ENCODE peak calls at places on chromosomes 7 and 10, in seven cellular contexts. One of them, this sample, is unnamed.

GRCh38 chr7:19871102-19871501 is 97.7 kb upstream of the TMEM196 start:
- DNase-seq in SJSA1: no peak
- DNase-seq in AG09309: no peak
- DNase-seq in mesendoderm: no peak
- DNase-seq in kidney epithelial cell: no peak
- DNase-seq in cardiac fibroblast: no peak
- DNase-seq in Panc1: no peak
- DNase-seq in this sample: no peak

GRCh38 chr10:44990965-44991364 is 9.8 kb upstream of the ZNF22 start:
- DNase-seq in SJSA1: no peak
- DNase-seq in AG09309: no peak
- DNase-seq in mesendoderm: no peak
- DNase-seq in kidney epithelial cell: no peak
- DNase-seq in cardiac fibroblast: no peak
- DNase-seq in Panc1: no peak
- DNase-seq in this sample: no peak

GRCh38 chr7:2706685-2707126 is 18.7 kb downstream of the AMZ1 start:
- DNase-seq in SJSA1: no peak
- DNase-seq in AG09309: no peak
- DNase-seq in mesendoderm: peak
- DNase-seq in kidney epithelial cell: no peak
- DNase-seq in cardiac fibroblast: no peak
- DNase-seq in Panc1: no peak
- DNase-seq in this sample: no peak

GRCh38 chr10:34835908-34836558 is 20.9 kb upstream of the PARD3 start:
- DNase-seq in SJSA1: no peak
- DNase-seq in AG09309: no peak
- DNase-seq in mesendoderm: no peak
- DNase-seq in kidney epithelial cell: no peak
- DNase-seq in cardiac fibroblast: no peak
- DNase-seq in Panc1: no peak
- DNase-seq in this sample: no peak

GRCh38 chr10:99374526-99374925 is 45.4 kb downstream of the CNNM1 start:
- DNase-seq in SJSA1: no peak
- DNase-seq in AG09309: no peak
- DNase-seq in mesendoderm: no peak
- DNase-seq in kidney epithelial cell: no peak
- DNase-seq in cardiac fibroblast: peak
- DNase-seq in Panc1: no peak
- DNase-seq in this sample: no peak

GRCh38 chr7:17651926-17652385 is 288.3 kb downstream of the SNX13 start:
- DNase-seq in SJSA1: peak
- DNase-seq in AG09309: peak
- DNase-seq in mesendoderm: no peak
- DNase-seq in kidney epithelial cell: no peak
- DNase-seq in cardiac fibroblast: peak
- DNase-seq in Panc1: no peak
- DNase-seq in this sample: peak

GRCh38 chr7:119664601-119665000 is 608.4 kb upstream of the KCND2 start:
- DNase-seq in SJSA1: peak
- DNase-seq in AG09309: no peak
- DNase-seq in mesendoderm: peak
- DNase-seq in kidney epithelial cell: peak
- DNase-seq in cardiac fibroblast: peak
- DNase-seq in Panc1: peak
- DNase-seq in this sample: no peak

GRCh38 chr10:76179806-76180205 is 748.4 kb downstream of the LRMDA start:
- DNase-seq in SJSA1: no peak
- DNase-seq in AG09309: no peak
- DNase-seq in mesendoderm: no peak
- DNase-seq in kidney epithelial cell: no peak
- DNase-seq in cardiac fibroblast: no peak
- DNase-seq in Panc1: no peak
- DNase-seq in this sample: no peak

GRCh38 chr10:48493083-48493871 is 111.6 kb downstream of the ARHGAP22 start:
- DNase-seq in SJSA1: no peak
- DNase-seq in AG09309: no peak
- DNase-seq in mesendoderm: no peak
- DNase-seq in kidney epithelial cell: no peak
- DNase-seq in cardiac fibroblast: no peak
- DNase-seq in Panc1: no peak
- DNase-seq in this sample: no peak

GRCh38 chr7:84735021-84735420 is 451.8 kb downstream of the SEMA3D start:
- DNase-seq in SJSA1: no peak
- DNase-seq in AG09309: no peak
- DNase-seq in mesendoderm: no peak
- DNase-seq in kidney epithelial cell: no peak
- DNase-seq in cardiac fibroblast: no peak
- DNase-seq in Panc1: no peak
- DNase-seq in this sample: no peak

GRCh38 chr10:44963772-44964633 is 4.4 kb downstream of the RASSF4 start:
- DNase-seq in SJSA1: peak
- DNase-seq in AG09309: no peak
- DNase-seq in mesendoderm: no peak
- DNase-seq in kidney epithelial cell: no peak
- DNase-seq in cardiac fibroblast: peak
- DNase-seq in Panc1: no peak
- DNase-seq in this sample: no peak

GRCh38 chr10:28991326-28991725 is 297.5 kb upstream of the LYZL1 start:
- DNase-seq in SJSA1: peak
- DNase-seq in AG09309: peak
- DNase-seq in mesendoderm: peak
- DNase-seq in kidney epithelial cell: peak
- DNase-seq in cardiac fibroblast: peak
- DNase-seq in Panc1: no peak
- DNase-seq in this sample: peak

GRCh38 chr10:117168135-117168674 is 29.1 kb upstream of the KCNK18 start:
- DNase-seq in SJSA1: peak
- DNase-seq in AG09309: no peak
- DNase-seq in mesendoderm: peak
- DNase-seq in kidney epithelial cell: no peak
- DNase-seq in cardiac fibroblast: peak
- DNase-seq in Panc1: no peak
- DNase-seq in this sample: no peak

GRCh38 chr7:30080818-30081217 is 52.6 kb downstream of the PLEKHA8 start:
- DNase-seq in SJSA1: no peak
- DNase-seq in AG09309: no peak
- DNase-seq in mesendoderm: no peak
- DNase-seq in kidney epithelial cell: no peak
- DNase-seq in cardiac fibroblast: no peak
- DNase-seq in Panc1: no peak
- DNase-seq in this sample: no peak

GRCh38 chr10:6590100-6590499 is 10.0 kb upstream of the PRKCQ start:
- DNase-seq in SJSA1: no peak
- DNase-seq in AG09309: no peak
- DNase-seq in mesendoderm: no peak
- DNase-seq in kidney epithelial cell: no peak
- DNase-seq in cardiac fibroblast: no peak
- DNase-seq in Panc1: no peak
- DNase-seq in this sample: no peak

DNA sequence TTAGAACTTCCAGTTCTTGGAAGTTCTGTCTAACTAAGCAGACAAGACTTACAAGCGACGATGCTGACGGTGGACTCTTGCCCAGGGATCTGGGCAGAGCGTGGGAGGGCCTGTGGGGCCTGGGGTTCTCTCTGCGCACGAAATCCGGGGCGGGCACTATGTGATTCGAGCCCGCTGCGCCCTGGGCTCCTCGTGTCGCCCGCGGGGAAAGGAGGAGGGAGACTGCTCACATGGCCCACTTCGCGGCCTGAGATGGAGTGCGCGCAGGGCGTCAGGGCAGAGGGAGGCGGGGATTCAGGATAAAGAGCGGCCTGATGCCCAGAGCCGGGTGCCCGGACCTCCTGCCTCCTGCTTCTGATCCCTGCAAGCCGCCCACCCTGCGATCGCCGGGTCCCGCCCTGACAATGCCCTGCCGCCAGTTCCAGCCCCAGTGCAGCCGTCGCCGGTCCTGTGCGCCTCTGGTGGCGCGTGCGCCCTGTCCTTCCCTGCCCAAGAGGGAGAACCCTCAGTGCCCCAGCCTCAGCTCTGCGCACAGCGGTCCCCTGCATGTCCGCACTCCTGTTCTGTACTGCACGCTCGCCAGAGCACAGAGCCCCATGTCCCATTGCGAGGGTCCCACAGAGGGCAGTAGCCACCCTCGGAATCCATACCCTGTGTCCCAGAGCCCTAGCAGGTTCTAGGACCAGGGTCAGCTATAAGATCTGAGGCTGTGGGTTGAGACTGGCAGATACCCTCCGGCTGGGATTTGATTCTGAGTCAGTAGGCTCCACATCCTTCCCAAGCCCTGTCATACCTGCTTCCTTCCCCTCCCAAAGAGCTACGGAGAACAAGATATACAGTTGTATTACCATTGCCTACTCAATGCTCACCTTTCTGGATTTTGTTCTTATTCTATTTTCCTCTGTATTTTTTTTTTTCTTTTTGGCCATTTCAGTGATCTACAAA is 99.4 kb upstream of the TMEM106B start:
- DNase-seq in SJSA1: no peak
- DNase-seq in AG09309: no peak
- DNase-seq in mesendoderm: peak
- DNase-seq in kidney epithelial cell: no peak
- DNase-seq in cardiac fibroblast: peak
- DNase-seq in Panc1: peak
- DNase-seq in this sample: no peak
- H3K4me3 ChIP-seq in SJSA1: no peak
- H3K4me3 ChIP-seq in AG09309: peak
- H3K4me3 ChIP-seq in mesendoderm: no peak
- H3K4me3 ChIP-seq in kidney epithelial cell: peak
- H3K4me3 ChIP-seq in cardiac fibroblast: peak
- H3K4me3 ChIP-seq in Panc1: peak
- H3K4me3 ChIP-seq in this sample: peak

GRCh38 chr7:150514748-150515222 is at the start of gene GIMAP7:
- DNase-seq in SJSA1: no peak
- DNase-seq in AG09309: no peak
- DNase-seq in mesendoderm: no peak
- DNase-seq in kidney epithelial cell: no peak
- DNase-seq in cardiac fibroblast: no peak
- DNase-seq in Panc1: no peak
- DNase-seq in this sample: no peak
- H3K4me3 ChIP-seq in SJSA1: no peak
- H3K4me3 ChIP-seq in AG09309: no peak
- H3K4me3 ChIP-seq in mesendoderm: no peak
- H3K4me3 ChIP-seq in kidney epithelial cell: no peak
- H3K4me3 ChIP-seq in cardiac fibroblast: no peak
- H3K4me3 ChIP-seq in Panc1: no peak
- H3K4me3 ChIP-seq in this sample: no peak

GRCh38 chr10:91385686-91386085 is 24.5 kb upstream of the HECTD2 start:
- DNase-seq in SJSA1: no peak
- DNase-seq in AG09309: no peak
- DNase-seq in mesendoderm: no peak
- DNase-seq in kidney epithelial cell: no peak
- DNase-seq in cardiac fibroblast: no peak
- DNase-seq in Panc1: no peak
- DNase-seq in this sample: no peak

GRCh38 chr10:91391915-91392314 is 18.2 kb upstream of the HECTD2 start:
- DNase-seq in SJSA1: no peak
- DNase-seq in AG09309: no peak
- DNase-seq in mesendoderm: no peak
- DNase-seq in kidney epithelial cell: no peak
- DNase-seq in cardiac fibroblast: no peak
- DNase-seq in Panc1: no peak
- DNase-seq in this sample: no peak

DNA sequence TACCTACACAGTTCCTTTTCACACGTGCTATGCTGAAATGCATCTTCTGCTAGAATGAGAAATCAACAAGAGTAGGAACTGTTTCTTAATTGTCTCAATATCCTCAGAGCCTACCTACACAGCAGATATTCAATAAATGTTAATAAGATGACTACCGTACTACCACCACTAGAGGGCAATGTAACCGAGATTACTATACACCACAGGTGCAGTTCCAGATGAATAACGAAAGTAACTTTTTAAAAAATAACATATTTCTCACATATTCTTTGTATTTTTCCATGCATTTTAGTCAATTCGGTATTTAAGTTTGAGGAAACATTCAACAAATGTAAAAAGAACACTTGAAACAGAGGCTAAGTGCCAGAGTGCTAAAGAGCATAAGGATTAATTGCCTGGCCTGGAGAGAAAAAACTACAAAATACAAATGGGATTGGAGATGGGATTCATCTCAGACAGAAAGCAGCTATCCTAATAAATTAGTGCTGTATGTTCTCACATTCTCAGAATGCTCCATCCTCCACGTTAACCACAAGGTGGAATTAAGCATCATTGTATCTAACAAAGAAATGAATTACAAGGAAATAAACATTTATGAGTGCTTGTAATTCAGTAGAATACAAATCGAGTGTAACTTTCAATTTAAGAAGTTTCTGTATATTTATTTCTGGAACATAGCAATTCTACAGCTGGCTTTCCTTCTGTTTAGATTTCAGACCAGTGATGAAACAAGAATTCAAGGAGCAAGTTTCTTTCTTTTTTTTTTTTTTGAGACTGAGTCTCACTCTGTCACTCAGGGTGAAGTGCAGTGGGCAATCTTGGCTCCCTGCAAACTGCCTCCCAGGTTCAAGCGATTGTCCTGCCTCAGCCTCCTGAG is 20.3 kb upstream of the HECTD2 start:
- DNase-seq in SJSA1: peak
- DNase-seq in AG09309: no peak
- DNase-seq in mesendoderm: peak
- DNase-seq in kidney epithelial cell: no peak
- DNase-seq in cardiac fibroblast: peak
- DNase-seq in Panc1: no peak
- DNase-seq in this sample: no peak
- H3K4me3 ChIP-seq in SJSA1: no peak
- H3K4me3 ChIP-seq in AG09309: no peak
- H3K4me3 ChIP-seq in mesendoderm: no peak
- H3K4me3 ChIP-seq in kidney epithelial cell: no peak
- H3K4me3 ChIP-seq in cardiac fibroblast: no peak
- H3K4me3 ChIP-seq in Panc1: no peak
- H3K4me3 ChIP-seq in this sample: no peak

DNA sequence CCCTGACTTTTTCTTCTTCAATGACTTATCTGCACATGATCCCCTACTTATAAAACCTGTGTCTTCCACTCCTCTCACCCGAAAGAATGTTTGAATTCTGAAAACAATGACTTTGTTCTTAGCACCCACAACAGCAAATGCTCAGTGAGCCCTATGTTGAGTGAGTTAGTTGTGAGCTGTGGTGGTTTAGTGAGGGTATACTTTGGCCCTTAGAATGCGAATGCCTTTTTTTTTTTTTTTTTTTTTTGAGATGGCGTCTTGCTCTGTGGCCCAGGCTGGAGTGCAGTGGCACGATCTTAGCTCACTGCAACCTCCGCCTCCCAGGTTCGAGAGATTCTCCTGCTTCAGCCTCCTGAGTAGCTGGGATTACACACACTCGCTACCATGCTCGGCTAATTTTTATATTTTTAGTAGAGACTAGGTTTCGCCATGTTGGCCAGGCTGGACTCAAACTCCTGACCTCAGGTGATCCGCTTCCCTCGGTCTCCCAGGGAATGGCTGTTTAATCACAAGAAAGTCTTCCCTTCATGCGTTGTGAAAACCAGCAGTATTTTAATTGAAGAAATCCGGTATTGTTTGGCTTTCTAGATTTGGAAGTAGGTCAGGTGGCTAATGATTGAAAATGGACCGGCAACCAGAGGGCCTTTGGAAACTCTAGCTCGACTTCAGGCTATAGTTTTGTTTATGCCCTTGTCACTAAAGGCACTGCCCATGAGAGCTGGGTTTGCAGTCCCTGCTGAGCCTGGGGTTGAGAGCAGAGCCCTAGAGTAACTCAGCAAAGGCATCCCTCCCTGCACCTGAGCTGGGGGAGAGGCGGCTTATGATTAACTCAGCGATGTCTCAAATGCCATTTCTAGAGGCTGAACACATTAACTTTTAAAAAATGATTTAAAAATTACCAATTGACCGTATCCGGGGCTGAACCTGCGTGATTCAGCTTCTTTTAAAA is 41.3 kb downstream of the CUX1 start:
- DNase-seq in SJSA1: no peak
- DNase-seq in AG09309: no peak
- DNase-seq in mesendoderm: no peak
- DNase-seq in kidney epithelial cell: no peak
- DNase-seq in cardiac fibroblast: no peak
- DNase-seq in Panc1: no peak
- DNase-seq in this sample: no peak
- H3K4me3 ChIP-seq in SJSA1: no peak
- H3K4me3 ChIP-seq in AG09309: no peak
- H3K4me3 ChIP-seq in mesendoderm: no peak
- H3K4me3 ChIP-seq in kidney epithelial cell: no peak
- H3K4me3 ChIP-seq in cardiac fibroblast: no peak
- H3K4me3 ChIP-seq in Panc1: no peak
- H3K4me3 ChIP-seq in this sample: no peak